ENCODE peak calls at places on chromosomes 4 and X, in eight cellular contexts. One of them, this sample, is unnamed.

GRCh38 chr4:176588436-176588835 is 204.3 kb downstream of the VEGFC start:
- DNase-seq in cardiac fibroblast: no peak
- DNase-seq in GM13976: no peak
- DNase-seq in ureter: no peak
- DNase-seq in activated CD4-positive, alpha-beta T cell treated with anti-CD3 and anti-CD28 coated beads for 1 hour: no peak
- DNase-seq in psoas muscle: no peak
- DNase-seq in upper lobe of right lung: no peak
- DNase-seq in suprapubic skin: no peak
- DNase-seq in this sample: no peak

GRCh38 chrX:119693032-119693995 is at the start of gene SEPTIN6:
- DNase-seq in upper lobe of right lung: peak
- DNase-seq in psoas muscle: peak
- DNase-seq in cardiac fibroblast: peak
- DNase-seq in GM13976: peak
- DNase-seq in activated CD4-positive, alpha-beta T cell treated with anti-CD3 and anti-CD28 coated beads for 1 hour: peak
- DNase-seq in ureter: peak
- DNase-seq in suprapubic skin: peak
- DNase-seq in this sample: peak

GRCh38 chrX:21374163-21374993 is at the start of gene CNKSR2:
- DNase-seq in suprapubic skin: no peak
- DNase-seq in upper lobe of right lung: peak
- DNase-seq in GM13976: peak
- DNase-seq in cardiac fibroblast: peak
- DNase-seq in psoas muscle: peak
- DNase-seq in ureter: no peak
- DNase-seq in activated CD4-positive, alpha-beta T cell treated with anti-CD3 and anti-CD28 coated beads for 1 hour: peak
- DNase-seq in this sample: peak

GRCh38 chr4:82201303-82201702 is 172.5 kb downstream of the HNRNPD start:
- DNase-seq in psoas muscle: no peak
- DNase-seq in upper lobe of right lung: peak
- DNase-seq in ureter: no peak
- DNase-seq in GM13976: no peak
- DNase-seq in activated CD4-positive, alpha-beta T cell treated with anti-CD3 and anti-CD28 coated beads for 1 hour: no peak
- DNase-seq in cardiac fibroblast: peak
- DNase-seq in suprapubic skin: no peak
- DNase-seq in this sample: no peak

GRCh38 chr4:187090401-187090800 is 366.7 kb upstream of the FAT1 start:
- DNase-seq in psoas muscle: no peak
- DNase-seq in suprapubic skin: no peak
- DNase-seq in activated CD4-positive, alpha-beta T cell treated with anti-CD3 and anti-CD28 coated beads for 1 hour: no peak
- DNase-seq in cardiac fibroblast: no peak
- DNase-seq in upper lobe of right lung: no peak
- DNase-seq in ureter: no peak
- DNase-seq in GM13976: no peak
- DNase-seq in this sample: no peak

GRCh38 chrX:40064055-40064597 is 33.6 kb downstream of the BCOR start:
- DNase-seq in upper lobe of right lung: no peak
- DNase-seq in suprapubic skin: no peak
- DNase-seq in activated CD4-positive, alpha-beta T cell treated with anti-CD3 and anti-CD28 coated beads for 1 hour: no peak
- DNase-seq in psoas muscle: no peak
- DNase-seq in GM13976: no peak
- DNase-seq in cardiac fibroblast: no peak
- DNase-seq in ureter: no peak
- DNase-seq in this sample: no peak

GRCh38 chr4:151743128-151743854 is 17.5 kb downstream of the GATB start:
- DNase-seq in activated CD4-positive, alpha-beta T cell treated with anti-CD3 and anti-CD28 coated beads for 1 hour: no peak
- DNase-seq in suprapubic skin: no peak
- DNase-seq in psoas muscle: no peak
- DNase-seq in upper lobe of right lung: no peak
- DNase-seq in cardiac fibroblast: no peak
- DNase-seq in ureter: no peak
- DNase-seq in GM13976: peak
- DNase-seq in this sample: no peak

GRCh38 chr4:84499065-84499982 is at the start of gene NKX6-1:
- DNase-seq in activated CD4-positive, alpha-beta T cell treated with anti-CD3 and anti-CD28 coated beads for 1 hour: no peak
- DNase-seq in upper lobe of right lung: peak
- DNase-seq in cardiac fibroblast: peak
- DNase-seq in GM13976: no peak
- DNase-seq in psoas muscle: peak
- DNase-seq in ureter: no peak
- DNase-seq in suprapubic skin: no peak
- DNase-seq in this sample: no peak

GRCh38 chrX:18377802-18378201 is 23.3 kb upstream of the SCML2 start:
- DNase-seq in ureter: no peak
- DNase-seq in suprapubic skin: no peak
- DNase-seq in psoas muscle: no peak
- DNase-seq in cardiac fibroblast: peak
- DNase-seq in upper lobe of right lung: no peak
- DNase-seq in activated CD4-positive, alpha-beta T cell treated with anti-CD3 and anti-CD28 coated beads for 1 hour: no peak
- DNase-seq in GM13976: peak
- DNase-seq in this sample: no peak

GRCh38 chrX:111445485-111445884 is 33.5 kb upstream of the DCX start:
- DNase-seq in activated CD4-positive, alpha-beta T cell treated with anti-CD3 and anti-CD28 coated beads for 1 hour: no peak
- DNase-seq in upper lobe of right lung: no peak
- DNase-seq in psoas muscle: no peak
- DNase-seq in suprapubic skin: no peak
- DNase-seq in ureter: no peak
- DNase-seq in GM13976: peak
- DNase-seq in cardiac fibroblast: peak
- DNase-seq in this sample: no peak

GRCh38 chrX:132483951-132484350 is 4.9 kb downstream of the MBNL3 start:
- DNase-seq in ureter: no peak
- DNase-seq in activated CD4-positive, alpha-beta T cell treated with anti-CD3 and anti-CD28 coated beads for 1 hour: no peak
- DNase-seq in psoas muscle: no peak
- DNase-seq in suprapubic skin: no peak
- DNase-seq in GM13976: no peak
- DNase-seq in cardiac fibroblast: no peak
- DNase-seq in upper lobe of right lung: no peak
- DNase-seq in this sample: no peak

GRCh38 chr4:2044542-2045517 is 14.3 kb upstream of the NAT8L start:
- DNase-seq in upper lobe of right lung: peak
- DNase-seq in psoas muscle: no peak
- DNase-seq in ureter: no peak
- DNase-seq in activated CD4-positive, alpha-beta T cell treated with anti-CD3 and anti-CD28 coated beads for 1 hour: no peak
- DNase-seq in GM13976: peak
- DNase-seq in cardiac fibroblast: no peak
- DNase-seq in suprapubic skin: peak
- DNase-seq in this sample: no peak

GRCh38 chr4:70133473-70133872 is 20.6 kb upstream of the PRR27 start:
- DNase-seq in GM13976: no peak
- DNase-seq in ureter: no peak
- DNase-seq in activated CD4-positive, alpha-beta T cell treated with anti-CD3 and anti-CD28 coated beads for 1 hour: no peak
- DNase-seq in psoas muscle: no peak
- DNase-seq in cardiac fibroblast: no peak
- DNase-seq in upper lobe of right lung: no peak
- DNase-seq in suprapubic skin: no peak
- DNase-seq in this sample: no peak

GRCh38 chr4:56787380-56787779 is 34.1 kb downstream of the SPINK2 start:
- DNase-seq in cardiac fibroblast: peak
- DNase-seq in psoas muscle: no peak
- DNase-seq in activated CD4-positive, alpha-beta T cell treated with anti-CD3 and anti-CD28 coated beads for 1 hour: no peak
- DNase-seq in suprapubic skin: no peak
- DNase-seq in upper lobe of right lung: no peak
- DNase-seq in ureter: no peak
- DNase-seq in GM13976: no peak
- DNase-seq in this sample: no peak

GRCh38 chr4:13528823-13529129 is 15.5 kb downstream of the NKX3-2 start:
- DNase-seq in activated CD4-positive, alpha-beta T cell treated with anti-CD3 and anti-CD28 coated beads for 1 hour: no peak
- DNase-seq in ureter: no peak
- DNase-seq in upper lobe of right lung: no peak
- DNase-seq in suprapubic skin: no peak
- DNase-seq in psoas muscle: no peak
- DNase-seq in GM13976: peak
- DNase-seq in cardiac fibroblast: no peak
- DNase-seq in this sample: no peak

GRCh38 chr4:25021206-25021605 is 9.5 kb downstream of the LGI2 start:
- DNase-seq in activated CD4-positive, alpha-beta T cell treated with anti-CD3 and anti-CD28 coated beads for 1 hour: no peak
- DNase-seq in suprapubic skin: no peak
- DNase-seq in upper lobe of right lung: no peak
- DNase-seq in psoas muscle: no peak
- DNase-seq in ureter: no peak
- DNase-seq in cardiac fibroblast: no peak
- DNase-seq in GM13976: no peak
- DNase-seq in this sample: no peak

GRCh38 chr4:140326395-140326993 is 47.0 kb upstream of the SCOC start:
- DNase-seq in upper lobe of right lung: no peak
- DNase-seq in activated CD4-positive, alpha-beta T cell treated with anti-CD3 and anti-CD28 coated beads for 1 hour: no peak
- DNase-seq in psoas muscle: no peak
- DNase-seq in suprapubic skin: no peak
- DNase-seq in GM13976: no peak
- DNase-seq in ureter: no peak
- DNase-seq in cardiac fibroblast: peak
- DNase-seq in this sample: peak

GRCh38 chr4:37442062-37442323 is 197.4 kb downstream of the NWD2 start:
- DNase-seq in cardiac fibroblast: no peak
- DNase-seq in psoas muscle: no peak
- DNase-seq in ureter: no peak
- DNase-seq in suprapubic skin: no peak
- DNase-seq in activated CD4-positive, alpha-beta T cell treated with anti-CD3 and anti-CD28 coated beads for 1 hour: no peak
- DNase-seq in GM13976: no peak
- DNase-seq in upper lobe of right lung: no peak
- DNase-seq in this sample: no peak

GRCh38 chrX:103882999-103883398 is 50.9 kb upstream of the RAB9B start:
- DNase-seq in activated CD4-positive, alpha-beta T cell treated with anti-CD3 and anti-CD28 coated beads for 1 hour: no peak
- DNase-seq in ureter: no peak
- DNase-seq in cardiac fibroblast: no peak
- DNase-seq in suprapubic skin: no peak
- DNase-seq in GM13976: no peak
- DNase-seq in psoas muscle: no peak
- DNase-seq in upper lobe of right lung: no peak
- DNase-seq in this sample: no peak

GRCh38 chrX:139204903-139205667 is 325.5 kb upstream of the F9 start:
- DNase-seq in activated CD4-positive, alpha-beta T cell treated with anti-CD3 and anti-CD28 coated beads for 1 hour: no peak
- DNase-seq in upper lobe of right lung: peak
- DNase-seq in GM13976: peak
- DNase-seq in cardiac fibroblast: no peak
- DNase-seq in ureter: peak
- DNase-seq in suprapubic skin: no peak
- DNase-seq in psoas muscle: peak
- DNase-seq in this sample: no peak

GRCh38 chr4:118367872-118368271 is 15.1 kb upstream of the PRSS12 start:
- DNase-seq in ureter: no peak
- DNase-seq in activated CD4-positive, alpha-beta T cell treated with anti-CD3 and anti-CD28 coated beads for 1 hour: no peak
- DNase-seq in suprapubic skin: no peak
- DNase-seq in cardiac fibroblast: no peak
- DNase-seq in upper lobe of right lung: no peak
- DNase-seq in GM13976: no peak
- DNase-seq in psoas muscle: no peak
- DNase-seq in this sample: no peak

GRCh38 chr4:38867478-38868054 is at the start of gene FAM114A1:
- DNase-seq in activated CD4-positive, alpha-beta T cell treated with anti-CD3 and anti-CD28 coated beads for 1 hour: no peak
- DNase-seq in suprapubic skin: peak
- DNase-seq in psoas muscle: peak
- DNase-seq in cardiac fibroblast: peak
- DNase-seq in upper lobe of right lung: peak
- DNase-seq in GM13976: peak
- DNase-seq in ureter: peak
- DNase-seq in this sample: peak

GRCh38 chr4:141890279-141890678 is 253.9 kb downstream of the IL15 start:
- DNase-seq in psoas muscle: no peak
- DNase-seq in upper lobe of right lung: no peak
- DNase-seq in suprapubic skin: no peak
- DNase-seq in cardiac fibroblast: peak
- DNase-seq in GM13976: no peak
- DNase-seq in activated CD4-positive, alpha-beta T cell treated with anti-CD3 and anti-CD28 coated beads for 1 hour: no peak
- DNase-seq in ureter: no peak
- DNase-seq in this sample: no peak

GRCh38 chrX:11321986-11322385 is 28.8 kb downstream of the AMELX start:
- DNase-seq in suprapubic skin: no peak
- DNase-seq in psoas muscle: no peak
- DNase-seq in activated CD4-positive, alpha-beta T cell treated with anti-CD3 and anti-CD28 coated beads for 1 hour: no peak
- DNase-seq in upper lobe of right lung: no peak
- DNase-seq in GM13976: no peak
- DNase-seq in cardiac fibroblast: peak
- DNase-seq in ureter: no peak
- DNase-seq in this sample: no peak

GRCh38 chr4:153181293-153182080 is 22.8 kb upstream of the TRIM2 start:
- DNase-seq in ureter: no peak
- DNase-seq in suprapubic skin: no peak
- DNase-seq in upper lobe of right lung: no peak
- DNase-seq in cardiac fibroblast: no peak
- DNase-seq in psoas muscle: no peak
- DNase-seq in activated CD4-positive, alpha-beta T cell treated with anti-CD3 and anti-CD28 coated beads for 1 hour: no peak
- DNase-seq in GM13976: no peak
- DNase-seq in this sample: no peak

GRCh38 chr4:99536848-99537247 is 26.0 kb downstream of the C4orf17 start:
- DNase-seq in psoas muscle: no peak
- DNase-seq in ureter: no peak
- DNase-seq in activated CD4-positive, alpha-beta T cell treated with anti-CD3 and anti-CD28 coated beads for 1 hour: no peak
- DNase-seq in cardiac fibroblast: no peak
- DNase-seq in upper lobe of right lung: no peak
- DNase-seq in GM13976: no peak
- DNase-seq in suprapubic skin: no peak
- DNase-seq in this sample: no peak

GRCh38 chrX:141632124-141632523 is 42.6 kb downstream of the SPANXA2 start:
- DNase-seq in GM13976: no peak
- DNase-seq in suprapubic skin: no peak
- DNase-seq in cardiac fibroblast: peak
- DNase-seq in psoas muscle: no peak
- DNase-seq in upper lobe of right lung: no peak
- DNase-seq in ureter: no peak
- DNase-seq in activated CD4-positive, alpha-beta T cell treated with anti-CD3 and anti-CD28 coated beads for 1 hour: no peak
- DNase-seq in this sample: no peak

GRCh38 chr4:130288576-130288975 is 1192.6 kb downstream of the C4orf33 start:
- DNase-seq in cardiac fibroblast: no peak
- DNase-seq in activated CD4-positive, alpha-beta T cell treated with anti-CD3 and anti-CD28 coated beads for 1 hour: no peak
- DNase-seq in GM13976: no peak
- DNase-seq in suprapubic skin: no peak
- DNase-seq in psoas muscle: no peak
- DNase-seq in ureter: no peak
- DNase-seq in upper lobe of right lung: no peak
- DNase-seq in this sample: no peak

GRCh38 chr4:153433753-153434105 is 32.4 kb upstream of the TMEM131L start:
- DNase-seq in cardiac fibroblast: no peak
- DNase-seq in psoas muscle: no peak
- DNase-seq in suprapubic skin: no peak
- DNase-seq in upper lobe of right lung: no peak
- DNase-seq in activated CD4-positive, alpha-beta T cell treated with anti-CD3 and anti-CD28 coated beads for 1 hour: no peak
- DNase-seq in ureter: no peak
- DNase-seq in GM13976: no peak
- DNase-seq in this sample: no peak

GRCh38 chrX:124239911-124240310 is 92.5 kb upstream of the TEX13D start:
- DNase-seq in activated CD4-positive, alpha-beta T cell treated with anti-CD3 and anti-CD28 coated beads for 1 hour: peak
- DNase-seq in upper lobe of right lung: no peak
- DNase-seq in psoas muscle: no peak
- DNase-seq in cardiac fibroblast: no peak
- DNase-seq in ureter: no peak
- DNase-seq in GM13976: peak
- DNase-seq in suprapubic skin: no peak
- DNase-seq in this sample: no peak

GRCh38 chr4:180532691-180533090 is 1710.5 kb upstream of the TENM3 start:
- DNase-seq in ureter: no peak
- DNase-seq in psoas muscle: no peak
- DNase-seq in upper lobe of right lung: no peak
- DNase-seq in GM13976: no peak
- DNase-seq in suprapubic skin: no peak
- DNase-seq in activated CD4-positive, alpha-beta T cell treated with anti-CD3 and anti-CD28 coated beads for 1 hour: no peak
- DNase-seq in cardiac fibroblast: no peak
- DNase-seq in this sample: no peak

GRCh38 chr4:159002950-159003349 is 99.9 kb upstream of the RAPGEF2 start:
- DNase-seq in activated CD4-positive, alpha-beta T cell treated with anti-CD3 and anti-CD28 coated beads for 1 hour: no peak
- DNase-seq in ureter: no peak
- DNase-seq in upper lobe of right lung: no peak
- DNase-seq in suprapubic skin: no peak
- DNase-seq in psoas muscle: no peak
- DNase-seq in cardiac fibroblast: peak
- DNase-seq in GM13976: no peak
- DNase-seq in this sample: no peak

GRCh38 chr4:128461300-128462103 is 173.9 kb upstream of the PGRMC2 start:
- DNase-seq in suprapubic skin: no peak
- DNase-seq in upper lobe of right lung: no peak
- DNase-seq in psoas muscle: no peak
- DNase-seq in activated CD4-positive, alpha-beta T cell treated with anti-CD3 and anti-CD28 coated beads for 1 hour: no peak
- DNase-seq in cardiac fibroblast: peak
- DNase-seq in ureter: peak
- DNase-seq in GM13976: no peak
- DNase-seq in this sample: peak

GRCh38 chr4:22736912-22737311 is 44.2 kb downstream of the GBA3 start:
- DNase-seq in suprapubic skin: no peak
- DNase-seq in ureter: no peak
- DNase-seq in psoas muscle: no peak
- DNase-seq in activated CD4-positive, alpha-beta T cell treated with anti-CD3 and anti-CD28 coated beads for 1 hour: no peak
- DNase-seq in GM13976: no peak
- DNase-seq in cardiac fibroblast: no peak
- DNase-seq in upper lobe of right lung: no peak
- DNase-seq in this sample: no peak

This sample was measured in occipital lobe.